ENCODE peak calls at places on chromosomes 5 and 9, in ten cellular contexts. M is hippocampal formation; K is breast epithelium; N is fibroblast of pulmonary artery; V is thyroid gland; J is prostate gland; B is NCI-H2081; E is activated CD8-positive, alpha-beta memory T cell treated with anti-CD3 and anti-CD28 coated beads, Interleukin-2, amount 10 ng/mL, durations not matched to agents 7 days and 5 days; U is stimulated activated CD8-positive, alpha-beta memory T cell treated with anti-CD3 and anti-CD28 coated beads, Interleukin-15, amount 100 ng/mL, for 4 hours; T is HL-60. O is an unnamed sample.

GRCh38 chr5:126868961-126869451 is 92.1 kb downstream of the LMNB1 start:
- DNase-seq in M (no peak), K (no peak), N (peak), V (no peak), J (no peak), B (peak), E (peak), U (no peak), T (no peak), O (no peak)

GRCh38 chr5:41637869-41638268 is 127.5 kb upstream of the PLCXD3 start:
- DNase-seq in M (no peak), K (no peak), N (no peak), V (no peak), J (no peak), B (no peak), E (no peak), U (no peak), T (no peak), O (no peak)

GRCh38 chr9:85289142-85289541 is 452.6 kb downstream of the AGTPBP1 start:
- DNase-seq in M (no peak), K (no peak), N (no peak), V (no peak), J (no peak), B (no peak), E (no peak), U (no peak), T (no peak), O (no peak)

GRCh38 chr9:12463641-12464040 is 229.5 kb upstream of the TYRP1 start:
- DNase-seq in M (no peak), K (no peak), N (no peak), V (no peak), J (no peak), B (no peak), E (no peak), U (no peak), T (no peak), O (no peak)

GRCh38 chr5:173243808-173244305 is 8.9 kb upstream of the NKX2-5 start:
- DNase-seq in M (no peak), K (no peak), N (no peak), V (no peak), J (no peak), B (no peak), E (no peak), U (no peak), T (no peak), O (no peak)

GRCh38 chr5:146338774-146339714 is at the start of gene POU4F3:
- DNase-seq in M (no peak), K (no peak), N (no peak), V (no peak), J (no peak), B (peak), E (no peak), U (no peak), T (no peak), O (no peak)

GRCh38 chr9:82167296-82167695 is 178.7 kb downstream of the SPATA31D1 start:
- DNase-seq in M (no peak), K (no peak), N (no peak), V (no peak), J (no peak), B (no peak), E (no peak), U (no peak), T (no peak), O (no peak)

GRCh38 chr5:143016777-143017374 is 246.7 kb downstream of the ARHGAP26 start:
- DNase-seq in M (no peak), K (no peak), N (peak), V (no peak), J (peak), B (peak), E (peak), U (no peak), T (peak), O (no peak)

GRCh38 chr5:143494162-143494561 is 90.7 kb upstream of the NR3C1 start:
- DNase-seq in M (no peak), K (no peak), N (peak), V (no peak), J (no peak), B (no peak), E (no peak), U (no peak), T (no peak), O (peak)

GRCh38 chr5:139100825-139101224 is 97.3 kb downstream of the SIL1 start:
- DNase-seq in M (no peak), K (no peak), N (peak), V (no peak), J (no peak), B (no peak), E (no peak), U (no peak), T (no peak), O (peak)

O was measured in skeletal muscle cell.